ENCODE peak calls at places on chromosomes 13 and 19, in four cellular contexts. C is DND-41, F is HAP-1, Y is left ventricle myocardium inferior. U is an unnamed sample. For H3K4me1, the result is how much of the 10 kb centered on the place peaks cover.

GRCh38 chr13:67273001-67273400 is 42.9 kb upstream of the PCDH9 start:
- DNase-seq in C (no peak), F (no peak), Y (no peak), U (no peak)

GRCh38 chr13:39263033-39263432 is 224.8 kb downstream of the NHLRC3 start:
- DNase-seq in C (peak), F (peak), Y (no peak), U (peak)

GRCh38 chr19:48393559-48394330 is at the start of gene GRIN2D:
- DNase-seq in C (peak), F (peak), Y (no peak), U (no peak)

GRCh38 chr19:7673995-7674667 is 2.8 kb upstream of the MCEMP1 start:
- DNase-seq in C (peak), F (peak), Y (peak), U (peak)

GRCh38 chr19:3660493-3661219 is 34.1 kb upstream of the CACTIN start:
- DNase-seq in C (no peak), F (no peak), Y (no peak), U (no peak)

GRCh38 chr19:29672319-29672932 is 7.2 kb downstream of the PLEKHF1 start:
- DNase-seq in C (no peak), F (no peak), Y (no peak), U (no peak)

GRCh38 chr13:96490590-96490989 is 400.7 kb downstream of the HS6ST3 start:
- DNase-seq in C (no peak), F (no peak), Y (no peak), U (no peak)

GRCh38 chr13:71866173-71867091 is 572 bp downstream of the DACH1 start:
- DNase-seq in C (peak), F (peak), Y (peak), U (no peak)

GRCh38 chr13:87356314-87356713 is 314.9 kb upstream of the SLITRK5 start:
- DNase-seq in C (no peak), F (no peak), Y (no peak), U (no peak)

GRCh38 chr19:50551713-50552187 is 16.5 kb downstream of the LRRC4B start:
- DNase-seq in C (no peak), F (no peak), Y (no peak), U (no peak)

GRCh38 chr13:30408319-30409101 is 13.8 kb upstream of the UBE2L5 start:
- DNase-seq in C (no peak), F (peak), Y (peak), U (peak)

GRCh38 chr13:21691500-21691899 is 20.6 kb downstream of the FGF9 start:
- DNase-seq in C (no peak), F (no peak), Y (no peak), U (no peak)

GRCh38 chr13:55816976-55817601 is 1323.6 kb upstream of the PRR20A start:
- DNase-seq in C (no peak), F (no peak), Y (no peak), U (no peak)

GRCh38 chr13:20902438-20903163 is at the start of gene XPO4:
- DNase-seq in C (peak), F (peak), Y (peak), U (peak)

GRCh38 chr13:73179906-73180305 is 121.1 kb downstream of the KLF5 start:
- DNase-seq in C (no peak), F (no peak), Y (no peak), U (no peak)

GRCh38 chr19:2355168-2356035 is 4.7 kb upstream of the TMPRSS9 start:
- DNase-seq in C (peak), F (no peak), Y (no peak), U (no peak)

GRCh38 chr19:9329999-9330398 is 6.0 kb downstream of the ZNF559 start:
- DNase-seq in C (no peak), F (no peak), Y (no peak), U (no peak)

GRCh38 chr19:8506402-8506957 is 4.0 kb upstream of the PRAM1 start:
- DNase-seq in C (no peak), F (no peak), Y (no peak), U (no peak)

GRCh38 chr13:95833713-95834112 is 156.8 kb downstream of the DNAJC3 start:
- DNase-seq in C (no peak), F (no peak), Y (no peak), U (no peak)

GRCh38 chr13:52001120-52001731 is 10.0 kb downstream of the ATP7B start:
- DNase-seq in C (no peak), F (peak), Y (no peak), U (peak)

GRCh38 chr19:1131718-1132552 is 28.1 kb downstream of the GPX4 start:
- DNase-seq in C (peak), F (no peak), Y (peak), U (peak)

GRCh38 chr13:44759222-44759721 is 183.1 kb upstream of the TSC22D1 start:
- DNase-seq in C (no peak), F (no peak), Y (no peak), U (no peak)

GRCh38 chr19:49637865-49638350 is 2.0 kb downstream of the RRAS start:
- DNase-seq in C (no peak), F (peak), Y (peak), U (no peak)

GRCh38 chr13:93244918-93245280 is 18.3 kb downstream of the GPC6 start:
- DNase-seq in C (no peak), F (no peak), Y (no peak), U (no peak)

GRCh38 chr19:45051929-45052579 is 13.2 kb downstream of the CLASRP start:
- DNase-seq in C (no peak), F (no peak), Y (no peak), U (peak)

GRCh38 chr19:480016-480855 is 16.1 kb upstream of the MADCAM1 start:
- DNase-seq in C (peak), F (peak), Y (peak), U (peak)

GRCh38 chr13:100196380-100196779 is 107.5 kb downstream of the PCCA start:
- DNase-seq in C (no peak), F (no peak), Y (no peak), U (no peak)

GRCh38 chr19:51020988-51021651 is 1.6 kb upstream of the KLK10 start:
- DNase-seq in C (no peak), F (peak), Y (no peak), U (peak)

GRCh38 chr19:55644191-55644833 is 863 bp downstream of the ZNF581 start:
- DNase-seq in C (no peak), F (no peak), Y (no peak), U (peak)

GRCh38 chr13:48346583-48346982 is 43.0 kb downstream of the RB1 start:
- DNase-seq in C (no peak), F (no peak), Y (no peak), U (no peak)

GRCh38 chr13:20525601-20526544 is at the start of gene CRYL1:
- DNase-seq in C (peak), F (peak), Y (peak), U (peak)

GRCh38 chr13:80033286-80033685 is 307.6 kb downstream of the SPRY2 start:
- DNase-seq in C (no peak), F (no peak), Y (no peak), U (no peak)

GRCh38 chr13:103803349-103803748 is 737.1 kb upstream of the SLC10A2 start:
- DNase-seq in C (no peak), F (no peak), Y (no peak), U (no peak)

GRCh38 chr13:49877629-49878218 is 58.4 kb downstream of the SPRYD7 start:
- DNase-seq in C (no peak), F (no peak), Y (no peak), U (no peak)

GRCh38 chr13:46751811-46752635 is 44.9 kb downstream of the ESD start:
- DNase-seq in C (peak), F (no peak), Y (no peak), U (peak)

GRCh38 chr19:51351266-51351990 is 9.5 kb upstream of the VSIG10L start:
- DNase-seq in C (no peak), F (no peak), Y (no peak), U (no peak)

GRCh38 chr13:95533545-95534135 is 18.9 kb upstream of the CLDN10 start:
- DNase-seq in C (no peak), F (peak), Y (no peak), U (no peak)

GRCh38 chr13:31803327-31803726 is 64.0 kb downstream of the RXFP2 start:
- DNase-seq in C (no peak), F (no peak), Y (no peak), U (no peak)

GRCh38 chr13:23506821-23507210 is 63.4 kb upstream of the TNFRSF19 start:
- DNase-seq in C (no peak), F (no peak), Y (no peak), U (no peak)

GRCh38 chr13:23509781-23510543 is 60.2 kb upstream of the TNFRSF19 start:
- DNase-seq in C (no peak), F (no peak), Y (no peak), U (peak)

GRCh38 chr13:23505007-23505406 is 65.2 kb upstream of the TNFRSF19 start:
- DNase-seq in C (no peak), F (no peak), Y (peak), U (peak)

GRCh38 chr13:23504188-23504587 is 66.0 kb upstream of the TNFRSF19 start:
- DNase-seq in C (no peak), F (no peak), Y (no peak), U (peak)

GRCh38 chr13:23506071-23506820 is 64.0 kb upstream of the TNFRSF19 start:
- DNase-seq in C (no peak), F (no peak), Y (no peak), U (peak)
- H3K4me1 ChIP-seq in C (under half), F (under half), Y (under half), U (under half)

GRCh38 chr13:43114504-43114903 is 91.1 kb downstream of the DNAJC15 start:
- DNase-seq in C (no peak), F (no peak), Y (no peak), U (no peak)
- H3K4me1 ChIP-seq in C (under half), F (under half), Y (under half), U (under half)

GRCh38 chr13:24251525-24251924 is 57.9 kb upstream of the C1QTNF9 start:
- DNase-seq in C (peak), F (no peak), Y (no peak), U (no peak)
- H3K4me1 ChIP-seq in C (under half), F (under half), Y (under half), U (under half)

GRCh38 chr13:42068886-42069285 is 20.4 kb downstream of the DGKH start:
- DNase-seq in C (no peak), F (no peak), Y (no peak), U (no peak)
- H3K4me1 ChIP-seq in C (under half), F (under half), Y (under half), U (under half)